ENCODE peak calls at places on chromosomes 6 and 20, in eight cellular contexts. M is cardiac fibroblast, J is NCI-H1092 treated with DMSO at 0.1 percent for 48 hours, P is GM23248, G is NCI-H1694 treated with DMSO at 0.1 percent for 48 hours, C is mucosa of gallbladder, H is left colon, B is fibroblast of the conjunctiva. L is an unnamed sample.

GRCh38 chr6:32151885-32152311 is at the start of gene PRRT1:
- DNase-seq in M (no peak), J (no peak), P (peak), G (no peak), C (no peak), H (no peak), B (no peak), L (peak)

GRCh38 chr20:37516697-37517370 is 4.2 kb upstream of the NNAT start:
- DNase-seq in M (no peak), J (peak), P (no peak), G (peak), C (no peak), H (no peak), B (peak), L (peak)

GRCh38 chr6:129207832-129208231 is 324.9 kb downstream of the LAMA2 start:
- DNase-seq in M (no peak), J (no peak), P (no peak), G (no peak), C (no peak), H (no peak), B (no peak), L (no peak)

GRCh38 chr20:13022401-13023170 is 13.8 kb downstream of the SPTLC3 start:
- DNase-seq in M (peak), J (no peak), P (peak), G (no peak), C (no peak), H (no peak), B (peak), L (peak)

GRCh38 chr20:24766826-24767622 is 182.0 kb upstream of the CST7 start:
- DNase-seq in M (no peak), J (no peak), P (no peak), G (no peak), C (no peak), H (peak), B (no peak), L (no peak)

GRCh38 chr6:139608872-139609271 is 234.4 kb upstream of the CITED2 start:
- DNase-seq in M (peak), J (no peak), P (peak), G (no peak), C (no peak), H (no peak), B (no peak), L (no peak)

GRCh38 chr6:15301179-15302006 is 55.5 kb downstream of the JARID2 start:
- DNase-seq in M (no peak), J (no peak), P (no peak), G (no peak), C (no peak), H (no peak), B (no peak), L (no peak)

GRCh38 chr6:96015791-96016776 is at the start of gene FUT9:
- DNase-seq in M (no peak), J (peak), P (no peak), G (peak), C (no peak), H (no peak), B (no peak), L (no peak)

GRCh38 chr20:51309128-51309527 is 233.4 kb downstream of the NFATC2 start:
- DNase-seq in M (no peak), J (no peak), P (no peak), G (no peak), C (no peak), H (no peak), B (no peak), L (no peak)

GRCh38 chr6:133741375-133741861 is 147.5 kb upstream of the TCF21 start:
- DNase-seq in M (peak), J (peak), P (peak), G (peak), C (no peak), H (no peak), B (no peak), L (peak)

GRCh38 chr20:59165794-59166709 is 2.4 kb downstream of the ZNF831 start:
- DNase-seq in M (no peak), J (no peak), P (no peak), G (no peak), C (no peak), H (no peak), B (no peak), L (no peak)

GRCh38 chr6:107987805-107988204 is 29.8 kb upstream of the SEC63 start:
- DNase-seq in M (no peak), J (no peak), P (no peak), G (no peak), C (no peak), H (no peak), B (no peak), L (no peak)

GRCh38 chr6:168285456-168285855 is 34.1 kb downstream of the DACT2 start:
- DNase-seq in M (no peak), J (no peak), P (no peak), G (no peak), C (no peak), H (no peak), B (no peak), L (no peak)

GRCh38 chr6:56938634-56939294 is 16.1 kb upstream of the BEND6 start:
- DNase-seq in M (peak), J (no peak), P (peak), G (no peak), C (no peak), H (no peak), B (peak), L (peak)

GRCh38 chr6:42046491-42047219 is 3.7 kb upstream of the TAF8 start:
- DNase-seq in M (peak), J (no peak), P (peak), G (no peak), C (no peak), H (no peak), B (no peak), L (no peak)

GRCh38 chr6:35687658-35688604 is 784 bp downstream of the FKBP5 start:
- DNase-seq in M (peak), J (peak), P (peak), G (no peak), C (peak), H (peak), B (no peak), L (peak)

GRCh38 chr20:17710379-17711305 is 10.9 kb downstream of the BANF2 start:
- DNase-seq in M (no peak), J (no peak), P (no peak), G (no peak), C (peak), H (no peak), B (no peak), L (no peak)

GRCh38 chr6:5961836-5962235 is 44.9 kb downstream of the NRN1 start:
- DNase-seq in M (no peak), J (no peak), P (no peak), G (no peak), C (no peak), H (no peak), B (no peak), L (no peak)

GRCh38 chr6:148367418-148368024 is 24.9 kb downstream of the SASH1 start:
- DNase-seq in M (peak), J (no peak), P (peak), G (no peak), C (peak), H (peak), B (peak), L (peak)

L was measured in AG20443.